ENCODE peak calls at places on chromosomes 16 and 17, in eight cellular contexts. X is stimulated activated CD4-positive, alpha-beta T cell treated with anti-CD3 and anti-CD28 coated beads, Interleukin-12 subunit alpha, Interleukin-12 subunit beta, amount 100 ng/mL, for 4 hours; Z is sigmoid colon; O is CMK; B is HTR-8/SVneo; N is NCI-H69; Y is neuronal stem cell; L is Ammon's horn. E is an unnamed sample.

GRCh38 chr17:64599187-64599676 is 62.9 kb downstream of the SMURF2 start:
- DNase-seq in X (peak; percentile 30), Z (no peak), O (peak; percentile 24), B (no peak), N (no peak), Y (no peak), L (no peak), E (no peak)

GRCh38 chr16:80347900-80348299 is 192.9 kb upstream of the DYNLRB2 start:
- DNase-seq in X (no peak), Z (no peak), O (no peak), B (no peak), N (no peak), Y (no peak), L (peak; percentile 69), E (no peak)

GRCh38 chr17:43591750-43592562 is 45.8 kb upstream of the ETV4 start:
- DNase-seq in X (no peak), Z (peak; percentile 90), O (no peak), B (peak; percentile 88), N (no peak), Y (no peak), L (no peak), E (peak; percentile 86)

GRCh38 chr17:55606431-55606830 is 95.2 kb upstream of the SMIM36 start:
- DNase-seq in X (no peak), Z (no peak), O (no peak), B (no peak), N (peak; percentile 77), Y (no peak), L (no peak), E (no peak)

GRCh38 chr17:10875984-10876555 is 38.2 kb upstream of the PIRT start:
- DNase-seq in X (peak; percentile 3), Z (no peak), O (peak; percentile 8), B (peak; percentile 31), N (peak; percentile 31), Y (peak; percentile 52), L (peak; percentile 63), E (peak; percentile 41)

GRCh38 chr16:15770107-15770506 is 86.7 kb downstream of the MYH11 start:
- DNase-seq in X (no peak), Z (no peak), O (no peak), B (no peak), N (no peak), Y (no peak), L (no peak), E (no peak)

GRCh38 chr16:77298638-77299360 is 99.6 kb downstream of the SYCE1L start:
- DNase-seq in X (no peak), Z (no peak), O (no peak), B (peak; percentile 78), N (no peak), Y (no peak), L (no peak), E (peak; percentile 90)

GRCh38 chr17:66228887-66229782 is at the start of gene APOH:
- DNase-seq in X (no peak), Z (no peak), O (no peak), B (no peak), N (no peak), Y (no peak), L (no peak), E (no peak)

GRCh38 chr16:827513-827912 is 27.0 kb upstream of the GNG13 start:
- DNase-seq in X (no peak), Z (no peak), O (no peak), B (no peak), N (no peak), Y (no peak), L (no peak), E (no peak)

GRCh38 chr16:1193143-1193824 is 31.8 kb downstream of the TPSG1 start:
- DNase-seq in X (no peak), Z (peak; percentile 92), O (no peak), B (no peak), N (peak; percentile 99), Y (no peak), L (no peak), E (no peak)

GRCh38 chr17:73436966-73437365 is 125.2 kb upstream of the CDC42EP4 start:
- DNase-seq in X (no peak), Z (no peak), O (no peak), B (peak; percentile 44), N (no peak), Y (no peak), L (no peak), E (no peak)

GRCh38 chr17:81409190-81409935 is 14.1 kb downstream of the BAHCC1 start:
- DNase-seq in X (no peak), Z (no peak), O (no peak), B (no peak), N (peak; percentile 35), Y (no peak), L (no peak), E (no peak)

GRCh38 chr16:82344157-82344556 is 174.1 kb upstream of the MPHOSPH6 start:
- DNase-seq in X (no peak), Z (no peak), O (no peak), B (no peak), N (peak; percentile 33), Y (no peak), L (peak; percentile 73), E (peak; percentile 10)

GRCh38 chr16:27980919-27981670 is 82.4 kb downstream of the GSG1L start:
- DNase-seq in X (no peak), Z (no peak), O (no peak), B (no peak), N (peak; percentile 78), Y (no peak), L (no peak), E (no peak)

GRCh38 chr17:49223517-49224197 is 6.9 kb downstream of the PHOSPHO1 start:
- DNase-seq in X (peak; percentile 74), Z (no peak), O (no peak), B (peak; percentile 86), N (peak; percentile 57), Y (peak; percentile 67), L (peak; percentile 47), E (peak; percentile 60)

GRCh38 chr17:65029605-65030308 is 26.8 kb downstream of the GNA13 start:
- DNase-seq in X (no peak), Z (no peak), O (no peak), B (no peak), N (no peak), Y (no peak), L (no peak), E (no peak)

GRCh38 chr16:53817812-53818211 is 113.9 kb downstream of the FTO start:
- DNase-seq in X (no peak), Z (no peak), O (no peak), B (no peak), N (no peak), Y (no peak), L (no peak), E (peak; percentile 10)

GRCh38 chr16:58563235-58563634 is 47.9 kb downstream of the SETD6 start:
- DNase-seq in X (no peak), Z (no peak), O (no peak), B (peak; percentile 29), N (no peak), Y (no peak), L (no peak), E (peak; percentile 74)

GRCh38 chr16:57358527-57359095 is at the start of gene CCL22:
- DNase-seq in X (no peak), Z (no peak), O (no peak), B (no peak), N (no peak), Y (no peak), L (no peak), E (peak; percentile 41)

GRCh38 chr16:1559446-1559975 is 26.0 kb downstream of the TMEM204 start:
- DNase-seq in X (no peak), Z (no peak), O (no peak), B (no peak), N (no peak), Y (no peak), L (no peak), E (no peak)

GRCh38 chr17:78995022-78995760 is 14.4 kb downstream of the CANT1 start:
- DNase-seq in X (no peak), Z (peak; percentile 57), O (no peak), B (no peak), N (no peak), Y (no peak), L (no peak), E (no peak)

GRCh38 chr17:44110823-44111633 is 12.4 kb downstream of the HDAC5 start:
- DNase-seq in X (peak; percentile 53), Z (peak; percentile 100), O (peak; percentile 89), B (peak; percentile 88), N (peak; percentile 98), Y (no peak), L (peak; percentile 96), E (peak; percentile 88)

GRCh38 chr17:81035389-81036127 is 607 bp downstream of the BAIAP2 start:
- DNase-seq in X (peak; percentile 12), Z (no peak), O (no peak), B (no peak), N (peak; percentile 70), Y (no peak), L (no peak), E (peak; percentile 38)

GRCh38 chr16:81940781-81941560 is 70.3 kb downstream of the SDR42E1 start:
- DNase-seq in X (no peak), Z (no peak), O (no peak), B (peak; percentile 41), N (peak; percentile 42), Y (no peak), L (peak; percentile 50), E (peak; percentile 63)

GRCh38 chr17:34980353-34980680 is at the start of gene LIG3:
- DNase-seq in X (peak; percentile 93), Z (peak; percentile 97), O (peak; percentile 70), B (peak; percentile 98), N (peak; percentile 97), Y (peak; percentile 91), L (peak; percentile 93), E (peak; percentile 85)

GRCh38 chr16:84826558-84826941 is 6.8 kb downstream of the CRISPLD2 start:
- DNase-seq in X (no peak), Z (peak; percentile 96), O (no peak), B (no peak), N (no peak), Y (no peak), L (no peak), E (no peak)

GRCh38 chr16:19166500-19166899 is 1.5 kb upstream of the SYT17 start:
- DNase-seq in X (no peak), Z (no peak), O (no peak), B (no peak), N (peak; percentile 75), Y (no peak), L (no peak), E (peak; percentile 17)

GRCh38 chr16:4753227-4753626 is 13.7 kb downstream of the ZNF500 start:
- DNase-seq in X (no peak), Z (no peak), O (no peak), B (no peak), N (no peak), Y (no peak), L (no peak), E (no peak)

GRCh38 chr17:19482571-19482970 is 51.1 kb upstream of the SLC47A1 start:
- DNase-seq in X (no peak), Z (no peak), O (no peak), B (no peak), N (no peak), Y (no peak), L (no peak), E (peak; percentile 63)

GRCh38 chr17:72244942-72245341 is 124.1 kb downstream of the SOX9 start:
- DNase-seq in X (no peak), Z (no peak), O (no peak), B (no peak), N (no peak), Y (no peak), L (no peak), E (peak; percentile 70)

E was measured in PC-3.